ENCODE peak calls at places on chromosomes 13 and 19, in nine cellular contexts. N, X, U, M, P, G, H, V and K are unnamed samples.
A peak's percentile ranks its signal among the peaks of the same experiment; 100 is the strongest.

GRCh38 chr19:39167461-39168257 is 29.1 kb upstream of the NCCRP1 start:
- DNase-seq in H (peak; percentile 80), N (peak; percentile 80), M (no peak), P (no peak), X (no peak), V (peak; percentile 52), U (no peak), G (no peak), K (peak; percentile 77)

GRCh38 chr13:80160110-80160509 is 180.8 kb downstream of the SPRY2 start:
- DNase-seq in M (no peak), X (no peak), U (no peak), P (no peak), G (no peak), N (no peak), H (no peak), V (no peak), K (no peak)

GRCh38 chr19:5352229-5352763 is 11.7 kb upstream of the PTPRS start:
- DNase-seq in G (no peak), U (no peak), P (no peak), X (no peak), H (no peak), N (no peak), V (no peak), M (no peak), K (peak; percentile 66)

GRCh38 chr13:93420887-93421286 is 194.3 kb downstream of the GPC6 start:
- DNase-seq in X (no peak), N (no peak), P (no peak), U (no peak), H (no peak), V (no peak), G (no peak), M (peak; percentile 27), K (no peak)

GRCh38 chr19:23283925-23284324 is 33.7 kb upstream of the ZNF724 start:
- DNase-seq in N (peak; percentile 60), M (peak; percentile 71), U (peak; percentile 43), G (peak; percentile 49), V (peak; percentile 19), P (peak; percentile 43), H (peak; percentile 54), X (peak; percentile 58), K (no peak)

GRCh38 chr19:19212866-19213265 is 1.1 kb downstream of the NCAN start:
- DNase-seq in V (no peak), M (peak; percentile 40), X (no peak), N (no peak), G (no peak), P (no peak), H (no peak), U (no peak), K (no peak)

GRCh38 chr13:60398438-60398891 is 1.4 kb downstream of the TDRD3 start:
- DNase-seq in V (no peak), X (no peak), U (no peak), M (no peak), N (no peak), P (no peak), G (no peak), H (no peak), K (no peak)

GRCh38 chr13:50631041-50631440 is 212.5 kb downstream of the DLEU7 start:
- DNase-seq in V (no peak), P (no peak), U (no peak), N (no peak), G (no peak), M (no peak), X (no peak), H (no peak), K (no peak)

GRCh38 chr13:53174550-53174949 is 145.9 kb downstream of the OLFM4 start:
- DNase-seq in H (no peak), X (no peak), P (no peak), G (no peak), N (peak; percentile 11), M (no peak), U (no peak), V (no peak), K (no peak)